ENCODE peak calls at places on chromosomes 12 and 14, in nine cellular contexts. B is gastrocnemius medialis, R is mucosa of descending colon, E is transverse colon, P is iPS DF 6.9, N is adrenal gland, A is mammary epithelial cell, Z is upper lobe of right lung, U is stomach. S is an unnamed sample.
A peak's percentile ranks its signal among the peaks of the same experiment; 100 is the strongest.

GRCh38 chr12:23640754-23641153 is 308.7 kb downstream of the SOX5 start:
- DNase-seq in Z (no peak), E (no peak), B (no peak), U (no peak), R (peak; percentile 4), A (no peak), N (no peak), P (peak; percentile 22), S (no peak)

GRCh38 chr14:89393346-89393745 is 23.7 kb downstream of the FOXN3 start:
- DNase-seq in U (no peak), A (no peak), E (no peak), P (no peak), B (no peak), N (no peak), R (no peak), Z (no peak), S (no peak)

GRCh38 chr12:124520258-124520657 is 47.2 kb downstream of the NCOR2 start:
- DNase-seq in R (peak; percentile 32), N (peak; percentile 75), E (peak; percentile 44), P (no peak), U (peak; percentile 86), Z (peak; percentile 84), B (no peak), A (peak; percentile 87), S (no peak)

GRCh38 chr14:105275267-105275946 is 25.4 kb downstream of the BRF1 start:
- DNase-seq in P (no peak), E (no peak), B (no peak), U (no peak), N (no peak), A (no peak), R (no peak), Z (no peak), S (no peak)

GRCh38 chr12:131764738-131765137 is 53.8 kb downstream of the SFSWAP start:
- DNase-seq in N (no peak), A (no peak), U (no peak), E (no peak), B (no peak), P (no peak), R (no peak), Z (no peak), S (no peak)

GRCh38 chr12:66190519-66191406 is 1.7 kb downstream of the IRAK3 start:
- DNase-seq in E (no peak), U (no peak), R (no peak), Z (no peak), N (no peak), A (peak; percentile 58), B (no peak), P (no peak), S (no peak)

GRCh38 chr14:99605299-99605961 is 1.4 kb upstream of the CCDC85C start:
- DNase-seq in Z (peak; percentile 87), E (peak; percentile 79), B (peak; percentile 39), R (peak; percentile 77), P (no peak), U (peak; percentile 74), N (peak; percentile 62), A (peak; percentile 66), S (peak; percentile 65)

GRCh38 chr14:100872241-100872640 is 31.3 kb downstream of the RTL1 start:
- DNase-seq in U (no peak), N (no peak), E (no peak), Z (peak; percentile 13), B (no peak), P (no peak), R (no peak), A (no peak), S (no peak)

GRCh38 chr12:232731-233614 is 19.0 kb upstream of the SLC6A12 start:
- DNase-seq in U (peak; percentile 17), Z (peak; percentile 62), N (no peak), A (no peak), E (no peak), R (no peak), P (no peak), B (no peak), S (peak; percentile 33)

GRCh38 chr12:3218846-3219632 is 141.9 kb downstream of the TSPAN9 start:
- DNase-seq in B (no peak), P (no peak), Z (no peak), A (no peak), E (no peak), U (no peak), R (no peak), N (no peak), S (no peak)

GRCh38 chr12:128825845-128826244 is 2.1 kb upstream of the SLC15A4 start:
- DNase-seq in U (peak; percentile 7), P (no peak), B (no peak), A (no peak), Z (no peak), N (no peak), E (no peak), R (no peak), S (no peak)

GRCh38 chr14:65096323-65097089 is 5.8 kb downstream of the MAX start:
- DNase-seq in N (no peak), E (no peak), R (no peak), B (no peak), U (peak; percentile 35), Z (no peak), A (peak; percentile 43), P (no peak), S (peak; percentile 38)

GRCh38 chr14:92382677-92383076 is 59.7 kb downstream of the SLC24A4 start:
- DNase-seq in Z (no peak), P (no peak), U (no peak), B (no peak), E (no peak), N (peak; percentile 36), A (peak; percentile 17), R (peak; percentile 10), S (no peak)

GRCh38 chr12:5656836-5657235 is 224.9 kb downstream of the NTF3 start:
- DNase-seq in R (no peak), A (no peak), Z (no peak), P (no peak), E (no peak), U (no peak), N (no peak), B (no peak), S (no peak)

GRCh38 chr14:101854366-101854765 is 92.9 kb downstream of the PPP2R5C start:
- DNase-seq in N (no peak), B (no peak), Z (no peak), R (no peak), P (no peak), U (no peak), A (peak; percentile 9), E (peak; percentile 44), S (no peak)

DNA sequence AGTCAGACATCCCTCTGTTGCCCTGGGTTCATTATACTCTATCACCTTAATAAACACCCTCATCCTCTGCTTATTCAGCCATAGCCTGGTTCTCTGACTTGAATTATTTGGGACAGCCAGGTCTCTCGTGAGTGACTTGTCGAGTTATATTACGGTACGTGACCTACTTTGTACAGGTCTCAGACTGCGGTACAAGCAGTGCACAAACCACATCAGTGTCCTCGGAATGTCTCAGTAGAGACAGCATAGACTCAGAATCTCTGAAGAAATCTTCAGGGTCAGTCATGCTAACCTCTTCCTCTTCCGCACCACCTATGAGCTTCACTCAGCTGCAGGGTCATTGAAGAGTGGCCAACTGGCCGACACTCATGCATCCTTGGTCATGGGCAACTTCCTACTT is 860.8 kb downstream of the BCL11B start:
- DNase-seq in R (no peak), P (no peak), E (no peak), U (no peak), Z (no peak), A (no peak), N (no peak), B (no peak), S (no peak)
- H3K9me3 ChIP-seq in R (no peaks in the 10 kb centered on the region), P (no peaks in the 10 kb centered on the region), E (no peaks in the 10 kb centered on the region), U (no peaks in the 10 kb centered on the region), Z (no peaks in the 10 kb centered on the region), A (no peaks in the 10 kb centered on the region), N (no peaks in the 10 kb centered on the region), B (no peaks in the 10 kb centered on the region), S (no peaks in the 10 kb centered on the region)

GRCh38 chr12:133190176-133190575 is 8.9 kb downstream of the ZNF268 start:
- DNase-seq in Z (no peak), P (no peak), R (no peak), E (no peak), A (no peak), N (no peak), B (no peak), U (no peak), S (no peak)
- H3K9me3 ChIP-seq in Z (peaks cover 81% of the 10 kb centered on the region), P (peaks cover 9% of the 10 kb centered on the region), R (peaks cover 100% of the 10 kb centered on the region), E (peaks cover 100% of the 10 kb centered on the region), A (peaks cover 64% of the 10 kb centered on the region), N (peaks cover 3% of the 10 kb centered on the region), B (peaks cover 28% of the 10 kb centered on the region), U (peaks cover 98% of the 10 kb centered on the region), S (peaks cover 19% of the 10 kb centered on the region)

DNA sequence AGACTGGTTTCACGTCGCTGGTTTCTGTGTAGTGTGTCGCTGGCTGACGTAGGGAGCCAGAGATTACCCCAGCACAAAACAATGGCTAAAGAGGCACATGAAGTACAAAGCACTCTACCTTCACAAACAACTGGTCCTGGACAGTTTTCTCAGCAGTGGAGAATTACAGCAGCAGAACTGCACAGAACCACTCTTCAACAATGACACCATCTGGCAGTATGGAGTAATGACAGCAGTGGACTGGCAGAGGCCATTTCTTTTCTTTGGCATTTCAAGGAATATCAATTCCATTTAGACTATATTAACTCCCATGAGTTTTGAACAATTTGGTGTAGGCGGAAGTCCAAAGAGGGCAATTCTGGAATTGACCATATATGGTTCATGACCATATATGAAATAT is 1074.1 kb downstream of the AACS start:
- DNase-seq in B (no peak), R (no peak), N (no peak), E (no peak), Z (no peak), U (no peak), A (no peak), P (no peak), S (no peak)
- H3K9me3 ChIP-seq in B (no peaks in the 10 kb centered on the region), R (peaks cover 77% of the 10 kb centered on the region), N (no peaks in the 10 kb centered on the region), E (peaks cover 22% of the 10 kb centered on the region), Z (peaks cover 15% of the 10 kb centered on the region), U (peaks cover 53% of the 10 kb centered on the region), A (peaks cover 22% of the 10 kb centered on the region), P (peaks cover 2% of the 10 kb centered on the region), S (no peaks in the 10 kb centered on the region)

GRCh38 chr12:93875157-93875556 is 198.0 kb downstream of the CRADD start:
- DNase-seq in E (no peak), N (no peak), P (no peak), B (no peak), R (no peak), Z (no peak), U (no peak), A (no peak), S (no peak)

GRCh38 chr12:93880853-93881522 is 203.8 kb downstream of the CRADD start:
- DNase-seq in B (no peak), E (no peak), U (no peak), A (no peak), Z (no peak), P (no peak), R (no peak), N (no peak), S (no peak)

GRCh38 chr12:93879476-93880376 is 202.6 kb downstream of the CRADD start:
- DNase-seq in P (no peak), R (no peak), Z (no peak), E (no peak), N (no peak), B (no peak), U (no peak), A (no peak), S (peak; percentile 33)

GRCh38 chr12:93876360-93876759 is 199.2 kb downstream of the CRADD start:
- DNase-seq in B (no peak), N (no peak), U (no peak), A (no peak), E (no peak), R (no peak), P (no peak), Z (no peak), S (no peak)

DNA sequence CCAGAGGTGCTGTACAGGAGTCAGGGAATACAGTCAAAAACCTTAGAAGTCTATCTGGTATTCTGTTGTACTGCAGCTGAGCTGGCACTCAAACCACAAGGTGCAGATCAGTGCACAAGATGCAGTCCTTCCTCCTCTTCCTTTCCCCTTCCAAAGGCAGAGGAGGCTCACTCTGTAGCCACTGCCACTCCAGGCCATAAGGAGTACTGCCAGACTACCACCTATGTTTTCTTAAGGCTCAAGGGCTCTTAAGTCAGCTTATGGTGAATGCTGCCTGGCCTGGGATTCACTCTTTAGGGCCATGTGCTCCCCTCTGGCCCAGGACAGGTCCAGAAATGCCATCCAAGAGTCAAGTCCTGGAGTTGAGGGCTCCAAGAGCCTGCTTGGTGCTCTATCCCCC is 200.3 kb downstream of the CRADD start:
- DNase-seq in N (no peak), R (no peak), U (no peak), Z (no peak), B (no peak), E (no peak), A (no peak), P (no peak), S (no peak)
- H3K9me3 ChIP-seq in N (no peaks in the 10 kb centered on the region), R (peaks cover 25% of the 10 kb centered on the region), U (peaks cover 13% of the 10 kb centered on the region), Z (peaks cover 9% of the 10 kb centered on the region), B (no peaks in the 10 kb centered on the region), E (peaks cover 23% of the 10 kb centered on the region), A (peaks cover 1% of the 10 kb centered on the region), P (no peaks in the 10 kb centered on the region), S (no peaks in the 10 kb centered on the region)

S was measured in SJSA1.